ENCODE peak calls at places on chromosomes 7 and 10, in ten cellular contexts. F is adrenal gland; V is neural progenitor cell; M is GM12878; D is cardiac fibroblast; K is HT1080; T is memory B cell; W is stimulated activated CD4-positive, alpha-beta T cell treated with anti-CD3 and anti-CD28 coated beads, Interleukin-1b, Interleukin-23, amount 100 ng/mL, for 1 hour; O is stimulated activated CD8-positive, alpha-beta memory T cell treated with anti-CD3 and anti-CD28 coated beads, Interleukin-15, amount 100 ng/mL, for 1 hour; Z is GM10248. B is an unnamed sample.

GRCh38 chr10:124917939-124918830 is 23.7 kb upstream of the ZRANB1 start:
- DNase-seq in F (no peak), V (no peak), M (no peak), D (peak; percentile 68), K (peak; percentile 48), T (no peak), W (no peak), O (no peak), Z (no peak), B (no peak)

GRCh38 chr10:28719789-28720436 is 42.6 kb downstream of the BAMBI start:
- DNase-seq in F (no peak), V (no peak), M (no peak), D (peak; percentile 65), K (peak; percentile 73), T (no peak), W (no peak), O (no peak), Z (no peak), B (no peak)

GRCh38 chr7:99027841-99028240 is 116.1 kb downstream of the SMURF1 start:
- DNase-seq in F (no peak), V (peak; percentile 23), M (no peak), D (no peak), K (no peak), T (no peak), W (no peak), O (no peak), Z (no peak), B (no peak)

GRCh38 chr7:47225387-47226170 is 356.3 kb downstream of the TNS3 start:
- DNase-seq in F (no peak), V (no peak), M (no peak), D (no peak), K (no peak), T (no peak), W (no peak), O (no peak), Z (peak; percentile 30), B (no peak)

GRCh38 chr7:5643280-5643679 is 138.2 kb downstream of the RNF216 start:
- DNase-seq in F (peak; percentile 77), V (no peak), M (no peak), D (peak; percentile 27), K (peak; percentile 86), T (no peak), W (no peak), O (no peak), Z (no peak), B (no peak)

GRCh38 chr10:101495324-101495925 is 92.6 kb downstream of the POLL start:
- DNase-seq in F (no peak), V (peak; percentile 36), M (no peak), D (peak; percentile 26), K (peak; percentile 1), T (no peak), W (no peak), O (no peak), Z (no peak), B (no peak)

GRCh38 chr7:117127585-117128168 is 174.4 kb downstream of the ST7 start:
- DNase-seq in F (peak; percentile 47), V (peak; percentile 46), M (peak; percentile 23), D (peak; percentile 76), K (peak; percentile 21), T (peak; percentile 21), W (peak; percentile 22), O (peak; percentile 24), Z (no peak), B (no peak)

GRCh38 chr10:10489765-10490164 is 527.9 kb upstream of the CELF2 start:
- DNase-seq in F (no peak), V (no peak), M (no peak), D (no peak), K (no peak), T (no peak), W (no peak), O (no peak), Z (no peak), B (no peak)

GRCh38 chr7:36128448-36129047 is 24.5 kb upstream of the EEPD1 start:
- DNase-seq in F (peak; percentile 85), V (no peak), M (no peak), D (peak; percentile 88), K (peak; percentile 85), T (no peak), W (no peak), O (no peak), Z (no peak), B (peak; percentile 85)

GRCh38 chr10:129914153-129914855 is 49.8 kb downstream of the EBF3 start:
- DNase-seq in F (no peak), V (no peak), M (no peak), D (no peak), K (no peak), T (no peak), W (no peak), O (no peak), Z (no peak), B (no peak)

GRCh38 chr10:69375307-69376151 is 41.2 kb downstream of the TACR2 start:
- DNase-seq in F (peak; percentile 24), V (peak; percentile 87), M (no peak), D (peak; percentile 87), K (no peak), T (no peak), W (no peak), O (no peak), Z (no peak), B (no peak)

GRCh38 chr10:71396084-71396713 is 521 bp upstream of the CDH23 start:
- DNase-seq in F (peak; percentile 46), V (peak; percentile 93), M (no peak), D (peak; percentile 19), K (peak; percentile 7), T (no peak), W (no peak), O (no peak), Z (peak; percentile 56), B (no peak)

GRCh38 chr10:97991875-97992274 is 38.5 kb downstream of the CRTAC1 start:
- DNase-seq in F (no peak), V (peak; percentile 84), M (no peak), D (peak; percentile 6), K (peak; percentile 11), T (no peak), W (no peak), O (no peak), Z (no peak), B (no peak)

GRCh38 chr7:66250711-66251110 is 45.6 kb downstream of the TPST1 start:
- DNase-seq in F (no peak), V (no peak), M (no peak), D (peak; percentile 73), K (peak; percentile 81), T (no peak), W (no peak), O (no peak), Z (no peak), B (no peak)

GRCh38 chr10:34739915-34740314 is 75.2 kb downstream of the PARD3 start:
- DNase-seq in F (peak; percentile 72), V (peak; percentile 87), M (no peak), D (peak; percentile 95), K (peak; percentile 67), T (no peak), W (no peak), O (no peak), Z (no peak), B (no peak)

GRCh38 chr10:3411044-3411443 is 238.5 kb upstream of the PITRM1 start:
- DNase-seq in F (no peak), V (no peak), M (no peak), D (no peak), K (no peak), T (no peak), W (no peak), O (no peak), Z (no peak), B (no peak)